ENCODE peak calls at places on chromosomes 16 and 17, in seven cellular contexts. X is transverse colon, U is endothelial cell of umbilical vein, Q is tibial nerve, A is heart left ventricle, T is IMR-90, K is uterus. W is an unnamed sample.

GRCh38 chr17:7825206-7825980 is 8.6 kb upstream of the KDM6B start:
- DNase-seq in Q (no peak), X (no peak), K (no peak), U (no peak), A (no peak), T (no peak), W (peak)

GRCh38 chr16:14199624-14200023 is 128.5 kb downstream of the MRTFB start:
- DNase-seq in X (no peak), Q (no peak), U (no peak), T (peak), A (no peak), K (no peak), W (no peak)

GRCh38 chr16:68737730-68738590 is 868 bp downstream of the CDH1 start:
- DNase-seq in U (no peak), Q (no peak), X (peak), T (no peak), K (peak), A (no peak), W (peak)

GRCh38 chr16:56314244-56314850 is 111.0 kb downstream of the AMFR start:
- DNase-seq in X (no peak), U (no peak), T (no peak), K (no peak), A (no peak), Q (no peak), W (no peak)

GRCh38 chr16:11675561-11676511 is 7.6 kb downstream of the SNN start:
- DNase-seq in T (peak), K (no peak), U (no peak), X (peak), Q (no peak), A (no peak), W (no peak)

GRCh38 chr16:83351846-83352245 is 455.9 kb upstream of the HSBP1 start:
- DNase-seq in U (no peak), Q (no peak), K (no peak), X (no peak), T (peak), A (no peak), W (no peak)

GRCh38 chr16:21277045-21277926 is 804 bp downstream of the CRYM start:
- DNase-seq in Q (no peak), T (no peak), K (no peak), X (no peak), A (no peak), U (no peak), W (peak)

GRCh38 chr17:63498621-63499195 is 21.8 kb downstream of the ACE start:
- DNase-seq in U (no peak), A (no peak), Q (no peak), K (no peak), X (no peak), T (peak), W (no peak)

GRCh38 chr17:82978765-82979349 is 100.6 kb upstream of the METRNL start:
- DNase-seq in U (no peak), T (no peak), Q (no peak), K (no peak), X (no peak), A (no peak), W (no peak)

GRCh38 chr17:67685351-67685750 is 32.4 kb upstream of the NOL11 start:
- DNase-seq in U (no peak), T (no peak), Q (no peak), X (no peak), A (no peak), K (no peak), W (no peak)

GRCh38 chr17:2173005-2173404 is 118.1 kb downstream of the HIC1 start:
- DNase-seq in T (peak), Q (no peak), U (peak), K (no peak), X (no peak), A (no peak), W (no peak)

GRCh38 chr16:46961373-46962353 is 11.8 kb downstream of the DNAJA2 start:
- DNase-seq in A (no peak), U (no peak), K (no peak), T (peak), X (no peak), Q (no peak), W (peak)

GRCh38 chr17:6509295-6509771 is 47.0 kb downstream of the PITPNM3 start:
- DNase-seq in X (no peak), K (no peak), Q (no peak), U (no peak), A (no peak), T (peak), W (no peak)

GRCh38 chr16:88527186-88527936 is 42.8 kb upstream of the ZC3H18 start:
- DNase-seq in Q (peak), A (peak), T (peak), X (peak), K (peak), U (peak), W (peak)

GRCh38 chr17:66811683-66812054 is 23.2 kb upstream of the CACNG5 start:
- DNase-seq in T (no peak), X (no peak), U (no peak), K (no peak), Q (no peak), A (no peak), W (no peak)

GRCh38 chr16:19912445-19913305 is 28.0 kb upstream of the GPRC5B start:
- DNase-seq in K (no peak), Q (no peak), T (peak), X (no peak), A (no peak), U (peak), W (no peak)

GRCh38 chr16:87108278-87108677 is 208.9 kb downstream of the C16orf95 start:
- DNase-seq in X (no peak), U (no peak), Q (no peak), A (no peak), K (no peak), T (no peak), W (no peak)

GRCh38 chr17:72143245-72143644 is 22.4 kb downstream of the SOX9 start:
- DNase-seq in U (no peak), T (no peak), Q (no peak), X (no peak), A (no peak), K (no peak), W (no peak)

GRCh38 chr17:40097931-40098845 is 2.2 kb downstream of the NR1D1 start:
- DNase-seq in U (peak), K (peak), A (peak), X (peak), Q (peak), T (no peak), W (no peak)

GRCh38 chr16:83952587-83952939 is 477 bp upstream of the OSGIN1 start:
- DNase-seq in T (no peak), Q (no peak), U (no peak), K (no peak), X (no peak), A (no peak), W (no peak)

GRCh38 chr16:68993885-68994284 is 111.6 kb upstream of the HAS3 start:
- DNase-seq in T (peak), A (no peak), U (peak), X (no peak), K (no peak), Q (no peak), W (no peak)

GRCh38 chr17:40100419-40100668 is at the start of gene NR1D1:
- DNase-seq in U (no peak), Q (no peak), A (no peak), T (no peak), K (no peak), X (no peak), W (no peak)

GRCh38 chr17:16140854-16141253 is 74.5 kb downstream of the NCOR1 start:
- DNase-seq in A (no peak), X (no peak), Q (no peak), U (no peak), K (no peak), T (no peak), W (no peak)

GRCh38 chr16:1579214-1579613 is 32.7 kb downstream of the IFT140 start:
- DNase-seq in U (no peak), A (no peak), T (no peak), Q (no peak), X (no peak), K (no peak), W (no peak)

GRCh38 chr16:676565-677297 is 1.3 kb downstream of the RHBDL1 start:
- DNase-seq in Q (no peak), A (no peak), K (no peak), X (peak), U (no peak), T (no peak), W (no peak)

GRCh38 chr17:67829331-67829730 is 4.0 kb downstream of the BPTF start:
- DNase-seq in K (no peak), A (no peak), U (no peak), X (no peak), T (no peak), Q (no peak), W (no peak)

GRCh38 chr17:82889496-82890338 is 49.9 kb upstream of the ZNF750 start:
- DNase-seq in A (no peak), X (peak), K (no peak), Q (no peak), T (no peak), U (no peak), W (no peak)

GRCh38 chr17:29138991-29139682 is 41.1 kb downstream of the MYO18A start:
- DNase-seq in X (peak), T (no peak), U (no peak), Q (no peak), A (peak), K (peak), W (no peak)

GRCh38 chr17:3308603-3309002 is 10.4 kb upstream of the OR3A1 start:
- DNase-seq in X (no peak), A (no peak), T (no peak), U (no peak), Q (no peak), K (no peak), W (no peak)

GRCh38 chr17:49545811-49546545 is 29.7 kb upstream of the NXPH3 start:
- DNase-seq in K (no peak), A (no peak), U (no peak), Q (no peak), T (no peak), X (no peak), W (no peak)

GRCh38 chr17:36204724-36205500 is 6.0 kb upstream of the CCL4L2 start:
- DNase-seq in U (no peak), A (no peak), Q (no peak), X (no peak), T (no peak), K (no peak), W (no peak)

GRCh38 chr17:54901230-54901847 is 687 bp downstream of the TOM1L1 start:
- DNase-seq in U (no peak), X (peak), K (no peak), A (no peak), T (peak), Q (no peak), W (no peak)

GRCh38 chr16:2777231-2777902 is at the start of gene ELOB:
- DNase-seq in X (peak), T (peak), Q (peak), K (peak), A (peak), U (peak), W (peak)

GRCh38 chr16:2779978-2780898 is 3.2 kb upstream of the ELOB start:
- DNase-seq in K (peak), Q (no peak), U (no peak), A (no peak), X (peak), T (no peak), W (no peak)

GRCh38 chr16:2776500-2777139 is 460 bp downstream of the ELOB start:
- DNase-seq in U (peak), K (no peak), Q (no peak), X (no peak), T (no peak), A (peak), W (peak)

GRCh38 chr16:2779151-2779920 is 2.3 kb upstream of the ELOB start:
- DNase-seq in A (no peak), T (no peak), Q (no peak), K (peak), X (peak), U (no peak), W (no peak)

DNA sequence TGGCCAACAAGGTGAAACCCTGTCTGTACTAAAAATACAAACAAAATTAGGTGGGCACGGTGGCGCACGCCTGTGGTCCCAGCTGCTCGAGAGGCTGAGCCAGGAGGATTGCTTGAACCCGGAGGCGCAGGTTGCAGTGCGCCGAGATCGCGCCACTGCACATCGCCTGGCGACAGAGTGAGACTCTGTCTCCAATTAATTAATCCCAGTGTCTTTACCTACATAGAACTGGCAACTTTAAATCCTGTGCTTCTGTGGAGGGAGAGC is 1.5 kb upstream of the ELOB start:
- DNase-seq in A (no peak), K (peak), T (no peak), U (no peak), X (no peak), Q (no peak), W (no peak)
- TF ChIP-seq POLR2A in A (no peak), K (no peak), T (no peak), U (no peak), X (no peak), Q (no peak), W (no peak)

DNA sequence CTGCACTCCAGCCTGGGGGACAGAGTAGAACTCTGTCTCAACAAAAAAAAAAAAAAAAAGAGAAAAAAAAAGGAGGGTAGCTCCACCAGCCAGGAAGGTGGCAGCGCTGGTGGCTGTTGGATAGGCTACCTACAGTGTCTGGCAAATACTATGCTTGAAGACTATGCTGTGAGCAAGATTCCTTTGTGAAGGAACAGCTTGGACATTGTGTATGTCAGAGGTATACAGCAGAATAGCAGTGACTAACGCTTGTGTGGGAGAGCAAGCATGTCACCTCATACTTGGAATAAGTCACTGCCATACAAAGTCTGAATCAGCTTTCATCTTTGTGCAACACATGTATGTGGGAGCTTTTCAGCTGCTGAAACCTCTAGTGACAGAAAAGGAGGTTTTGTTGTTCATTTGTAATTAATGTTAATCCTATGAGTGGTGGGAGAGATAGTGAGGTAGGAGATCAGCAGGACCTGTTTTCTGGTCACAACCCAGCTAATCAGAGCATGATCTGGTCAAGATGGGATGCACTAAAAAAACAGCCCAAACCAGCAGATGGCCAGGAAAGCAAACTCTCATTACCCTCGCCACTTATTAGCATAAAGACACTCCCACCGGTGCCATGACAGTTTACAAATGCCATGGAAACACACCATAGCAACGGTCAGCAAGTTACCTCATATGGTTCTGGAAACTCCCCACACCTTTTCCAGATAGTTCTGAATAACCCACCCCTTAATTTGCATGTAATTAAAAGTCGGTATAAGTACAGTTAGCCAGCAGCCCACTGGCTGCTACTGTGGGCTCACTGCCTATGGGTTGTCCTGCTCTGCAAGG is 6.8 kb upstream of the ITGAD start:
- DNase-seq in A (no peak), T (peak), U (no peak), Q (no peak), X (no peak), K (no peak), W (no peak)
- TF ChIP-seq POLR2A in A (no peak), T (no peak), U (no peak), Q (peak), X (no peak), K (no peak), W (no peak)

GRCh38 chr17:74870512-74870911 is 2.3 kb downstream of the FDXR start:
- DNase-seq in T (peak), A (no peak), X (no peak), Q (no peak), U (no peak), K (peak), W (no peak)

GRCh38 chr17:74873036-74873873 is 461 bp upstream of the FDXR start:
- DNase-seq in A (peak), X (peak), U (peak), K (peak), T (peak), Q (peak), W (peak)

GRCh38 chr17:74873874-74874614 is 1.2 kb upstream of the FDXR start:
- DNase-seq in X (no peak), A (no peak), K (no peak), Q (no peak), T (no peak), U (peak), W (peak)

GRCh38 chr17:74871329-74872076 is 1.3 kb downstream of the FDXR start:
- DNase-seq in U (no peak), T (no peak), X (no peak), A (no peak), K (no peak), Q (no peak), W (no peak)

GRCh38 chr17:74872313-74873035 is at the start of gene FDXR:
- DNase-seq in K (no peak), T (peak), A (no peak), X (no peak), U (no peak), Q (no peak), W (no peak)
- TF ChIP-seq POLR2A in K (peak), T (no peak), A (no peak), X (peak), U (peak), Q (peak), W (no peak)

GRCh38 chr16:31703526-31704128 is 170.0 kb upstream of the ZNF267 start:
- DNase-seq in U (no peak), Q (no peak), X (no peak), T (no peak), K (no peak), A (no peak), W (no peak)

GRCh38 chr16:31700530-31701388 is 172.8 kb upstream of the ZNF267 start:
- DNase-seq in U (no peak), Q (peak), X (peak), K (peak), T (peak), A (peak), W (peak)

GRCh38 chr16:31704138-31704537 is 169.5 kb upstream of the ZNF267 start:
- DNase-seq in X (no peak), Q (no peak), U (no peak), K (no peak), T (no peak), A (no peak), W (no peak)

GRCh38 chr16:31701734-31702133 is 171.9 kb upstream of the ZNF267 start:
- DNase-seq in A (no peak), U (no peak), Q (no peak), X (no peak), T (no peak), K (no peak), W (no peak)

GRCh38 chr16:31702796-31703195 is 170.8 kb upstream of the ZNF267 start:
- DNase-seq in A (no peak), Q (no peak), X (no peak), K (no peak), T (no peak), U (no peak), W (no peak)
- TF ChIP-seq POLR2A in A (no peak), Q (no peak), X (no peak), K (no peak), T (no peak), U (no peak), W (no peak)

DNA sequence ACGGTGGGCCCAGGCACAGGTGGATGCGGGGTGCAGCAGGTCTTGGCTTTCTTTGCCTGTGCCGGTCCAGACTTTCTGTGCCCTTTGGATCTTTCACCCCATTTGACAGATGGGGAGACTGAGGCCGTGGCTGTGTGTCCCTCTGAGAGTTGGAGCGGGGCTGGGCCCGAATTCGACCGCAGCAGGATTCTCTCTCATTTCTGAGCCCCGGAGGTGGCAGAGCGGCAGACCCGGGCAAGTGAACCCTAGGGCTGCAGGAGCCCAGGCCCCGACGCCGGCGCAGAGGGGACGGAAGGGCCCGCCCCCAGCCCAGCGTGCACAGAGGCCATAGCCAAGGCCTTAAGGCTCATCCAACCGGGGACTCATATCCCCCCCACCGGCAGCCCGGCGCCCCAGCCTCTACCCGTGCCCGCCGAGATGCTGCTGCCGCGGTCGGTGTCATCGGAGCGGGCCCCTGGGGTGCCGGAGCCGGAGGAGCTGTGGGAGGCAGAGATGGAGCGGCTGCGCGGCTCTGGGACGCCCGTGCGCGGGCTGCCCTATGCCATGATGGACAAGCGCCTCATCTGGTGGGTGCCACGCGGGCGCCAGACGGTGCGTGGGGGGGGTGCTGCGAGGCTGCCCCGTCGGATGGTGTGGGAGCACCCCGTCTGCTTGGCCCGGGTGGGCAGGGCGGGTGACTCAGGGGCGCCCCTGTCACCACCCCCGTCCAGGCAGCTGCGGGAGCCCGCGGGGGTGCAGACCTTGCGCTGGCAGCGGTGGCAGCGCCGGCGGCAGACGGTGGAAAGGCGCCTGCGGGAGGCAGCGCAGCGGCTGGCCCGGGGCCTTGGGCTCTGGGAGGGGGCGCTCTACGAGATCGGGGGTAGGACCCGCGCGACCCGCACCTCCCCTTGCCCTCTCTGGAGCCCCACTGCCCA is 858 bp downstream of the TMC8 start:
- DNase-seq in Q (no peak), X (peak), U (no peak), A (no peak), K (no peak), T (no peak), W (peak)
- TF ChIP-seq POLR2A in Q (no peak), X (no peak), U (no peak), A (no peak), K (no peak), T (no peak), W (no peak)

W was measured in erythroblast.